ENCODE peak calls at places on chromosomes 11 and 22, in five cellular contexts. V, C, P, B and D are unnamed samples.

GRCh38 chr11:9148727-9149126 is 57.3 kb upstream of the SCUBE2 start:
- DNase-seq in V (no peak), C (no peak), P (no peak), B (no peak), D (no peak)

GRCh38 chr11:27688076-27688475 is 12.2 kb downstream of the BDNF start:
- DNase-seq in V (no peak), C (no peak), P (no peak), B (no peak), D (no peak)

GRCh38 chr22:32080904-32081303 is 37.8 kb downstream of the SLC5A1 start:
- DNase-seq in V (no peak), C (no peak), P (no peak), B (no peak), D (peak)

GRCh38 chr22:23481369-23481768 is 98.7 kb downstream of the IGLL1 start:
- DNase-seq in V (no peak), C (no peak), P (no peak), B (no peak), D (no peak)

GRCh38 chr11:11728371-11728770 is 106.6 kb upstream of the GALNT18 start:
- DNase-seq in V (no peak), C (no peak), P (no peak), B (no peak), D (no peak)

GRCh38 chr11:19467904-19468303 is 227.2 kb upstream of the E2F8 start:
- DNase-seq in V (no peak), C (no peak), P (no peak), B (no peak), D (no peak)

GRCh38 chr11:124825876-124826275 is 25.7 kb upstream of the MSANTD2 start:
- DNase-seq in V (no peak), C (no peak), P (no peak), B (no peak), D (no peak)

GRCh38 chr11:65743928-65744698 is 23.5 kb upstream of the RNASEH2C start:
- DNase-seq in V (no peak), C (peak), P (no peak), B (no peak), D (peak)

GRCh38 chr11:107549253-107549953 is 16.1 kb downstream of the ALKBH8 start:
- DNase-seq in V (no peak), C (no peak), P (peak), B (no peak), D (peak)

GRCh38 chr22:37496651-37497599 is 10.7 kb upstream of the MFNG start:
- DNase-seq in V (no peak), C (no peak), P (peak), B (no peak), D (no peak)

GRCh38 chr11:70297341-70297740 is 26.9 kb downstream of the PPFIA1 start:
- DNase-seq in V (no peak), C (no peak), P (no peak), B (no peak), D (no peak)

GRCh38 chr22:20183101-20183500 is 32.2 kb upstream of the CCDC188 start:
- DNase-seq in V (no peak), C (no peak), P (no peak), B (no peak), D (no peak)

GRCh38 chr22:42801537-42802165 is 55.4 kb downstream of the ARFGAP3 start:
- DNase-seq in V (no peak), C (no peak), P (no peak), B (peak), D (no peak)

GRCh38 chr11:11370263-11371060 is 17.4 kb upstream of the CSNK2A3 start:
- DNase-seq in V (no peak), C (no peak), P (no peak), B (no peak), D (no peak)

GRCh38 chr11:1752907-1753425 is 2.6 kb upstream of the IFITM10 start:
- DNase-seq in V (no peak), C (peak), P (no peak), B (no peak), D (no peak)

GRCh38 chr11:41382927-41383326 is 76.5 kb downstream of the LRRC4C start:
- DNase-seq in V (no peak), C (no peak), P (no peak), B (no peak), D (no peak)

GRCh38 chr22:46931881-46932280 is 169.4 kb downstream of the TBC1D22A start:
- DNase-seq in V (no peak), C (no peak), P (no peak), B (no peak), D (no peak)

GRCh38 chr11:123233280-123233977 is 38.4 kb upstream of the CLMP start:
- DNase-seq in V (no peak), C (no peak), P (no peak), B (no peak), D (no peak)

GRCh38 chr11:46504817-46505613 is 88.8 kb downstream of the AMBRA1 start:
- DNase-seq in V (no peak), C (no peak), P (no peak), B (no peak), D (no peak)

GRCh38 chr11:7467652-7468051 is 17.7 kb upstream of the OLFML1 start:
- DNase-seq in V (no peak), C (no peak), P (no peak), B (no peak), D (no peak)

GRCh38 chr11:9851366-9851765 is 187.5 kb downstream of the SWAP70 start:
- DNase-seq in V (no peak), C (no peak), P (no peak), B (no peak), D (no peak)

GRCh38 chr11:45937916-45938315 is 15.5 kb downstream of the LARGE2 start:
- DNase-seq in V (no peak), C (no peak), P (no peak), B (no peak), D (no peak)

GRCh38 chr11:44988981-44989635 is 38.4 kb upstream of the TP53I11 start:
- DNase-seq in V (no peak), C (no peak), P (no peak), B (no peak), D (no peak)

GRCh38 chr11:620935-621814 is 3.6 kb downstream of the CDHR5 start:
- DNase-seq in V (no peak), C (no peak), P (no peak), B (no peak), D (no peak)

GRCh38 chr22:37492428-37493344 is 6.5 kb upstream of the MFNG start:
- DNase-seq in V (no peak), C (no peak), P (no peak), B (no peak), D (no peak)

GRCh38 chr22:33984741-33985287 is 64.5 kb upstream of the LARGE1 start:
- DNase-seq in V (no peak), C (no peak), P (no peak), B (no peak), D (no peak)

GRCh38 chr11:111633756-111634362 is 31.6 kb downstream of the SIK2 start:
- DNase-seq in V (no peak), C (no peak), P (no peak), B (no peak), D (peak)

GRCh38 chr22:20243545-20244249 is 24.4 kb downstream of the RTN4R start:
- DNase-seq in V (no peak), C (peak), P (no peak), B (no peak), D (peak)

GRCh38 chr11:62553839-62554361 is 7.3 kb upstream of the AHNAK start:
- DNase-seq in V (no peak), C (no peak), P (peak), B (no peak), D (no peak)

GRCh38 chr11:44632466-44633123 is 67.1 kb downstream of the CD82 start:
- DNase-seq in V (no peak), C (peak), P (no peak), B (peak), D (no peak)

GRCh38 chr11:57047610-57048009 is 58.9 kb downstream of the OR5AK2 start:
- DNase-seq in V (no peak), C (no peak), P (no peak), B (no peak), D (no peak)

GRCh38 chr11:121437018-121437685 is 15.0 kb upstream of the SORL1 start:
- DNase-seq in V (no peak), C (no peak), P (no peak), B (no peak), D (no peak)

GRCh38 chr22:27783436-27784098 is 18.0 kb downstream of the MN1 start:
- DNase-seq in V (no peak), C (no peak), P (no peak), B (no peak), D (no peak)

GRCh38 chr11:122020902-122021301 is 95.1 kb downstream of the BLID start:
- DNase-seq in V (no peak), C (no peak), P (no peak), B (no peak), D (no peak)